ENCODE peak calls at places on chromosomes 4 and X, in eight cellular contexts. One of them, this sample, is unnamed.

GRCh38 chrX:39167791-39168190 is 366.5 kb downstream of the MID1IP1 start:
- DNase-seq in GM12865: peak; percentile 64
- DNase-seq in heart left ventricle: no peak
- DNase-seq in A172: peak; percentile 4
- DNase-seq in T-helper 9 cell: no peak
- DNase-seq in hepatocyte: no peak
- DNase-seq in RPMI8226: peak; percentile 81
- DNase-seq in activated T-helper 1 cell treated with Interleukin-2 at 50 U/mL for 16 hours: no peak
- DNase-seq in this sample: no peak

GRCh38 chrX:85203461-85203970 is 40.1 kb downstream of the SATL1 start:
- DNase-seq in RPMI8226: no peak
- DNase-seq in A172: no peak
- DNase-seq in hepatocyte: no peak
- DNase-seq in GM12865: no peak
- DNase-seq in activated T-helper 1 cell treated with Interleukin-2 at 50 U/mL for 16 hours: no peak
- DNase-seq in heart left ventricle: no peak
- DNase-seq in T-helper 9 cell: no peak
- DNase-seq in this sample: no peak

GRCh38 chrX:13649823-13650222 is 3.1 kb upstream of the TCEANC start:
- DNase-seq in activated T-helper 1 cell treated with Interleukin-2 at 50 U/mL for 16 hours: no peak
- DNase-seq in heart left ventricle: no peak
- DNase-seq in hepatocyte: peak; percentile 50
- DNase-seq in A172: no peak
- DNase-seq in RPMI8226: no peak
- DNase-seq in GM12865: no peak
- DNase-seq in T-helper 9 cell: no peak
- DNase-seq in this sample: no peak

GRCh38 chr4:24604558-24605214 is 20.3 kb upstream of the DHX15 start:
- DNase-seq in RPMI8226: no peak
- DNase-seq in A172: no peak
- DNase-seq in T-helper 9 cell: no peak
- DNase-seq in activated T-helper 1 cell treated with Interleukin-2 at 50 U/mL for 16 hours: no peak
- DNase-seq in GM12865: no peak
- DNase-seq in hepatocyte: no peak
- DNase-seq in heart left ventricle: no peak
- DNase-seq in this sample: no peak

GRCh38 chrX:35445912-35446311 is 352.2 kb upstream of the MAGEB16 start:
- DNase-seq in T-helper 9 cell: no peak
- DNase-seq in RPMI8226: no peak
- DNase-seq in hepatocyte: no peak
- DNase-seq in A172: no peak
- DNase-seq in activated T-helper 1 cell treated with Interleukin-2 at 50 U/mL for 16 hours: no peak
- DNase-seq in GM12865: no peak
- DNase-seq in heart left ventricle: no peak
- DNase-seq in this sample: no peak

GRCh38 chr4:159103406-159104131 is 690 bp downstream of the RAPGEF2 start:
- DNase-seq in activated T-helper 1 cell treated with Interleukin-2 at 50 U/mL for 16 hours: peak; percentile 21
- DNase-seq in A172: no peak
- DNase-seq in heart left ventricle: peak; percentile 70
- DNase-seq in GM12865: peak; percentile 54
- DNase-seq in T-helper 9 cell: peak; percentile 40
- DNase-seq in hepatocyte: peak; percentile 73
- DNase-seq in RPMI8226: peak; percentile 42
- DNase-seq in this sample: peak; percentile 37

GRCh38 chrX:39336709-39337294 is 535.5 kb downstream of the MID1IP1 start:
- DNase-seq in GM12865: peak; percentile 71
- DNase-seq in hepatocyte: peak; percentile 51
- DNase-seq in activated T-helper 1 cell treated with Interleukin-2 at 50 U/mL for 16 hours: no peak
- DNase-seq in T-helper 9 cell: no peak
- DNase-seq in A172: no peak
- DNase-seq in heart left ventricle: peak; percentile 27
- DNase-seq in RPMI8226: peak; percentile 54
- DNase-seq in this sample: no peak

GRCh38 chr4:119841361-119841760 is 212.8 kb upstream of the PDE5A start:
- DNase-seq in GM12865: no peak
- DNase-seq in activated T-helper 1 cell treated with Interleukin-2 at 50 U/mL for 16 hours: no peak
- DNase-seq in T-helper 9 cell: no peak
- DNase-seq in hepatocyte: peak; percentile 6
- DNase-seq in RPMI8226: no peak
- DNase-seq in A172: no peak
- DNase-seq in heart left ventricle: no peak
- DNase-seq in this sample: no peak

GRCh38 chrX:153643431-153644351 is 3.3 kb upstream of the DUSP9 start:
- DNase-seq in GM12865: no peak
- DNase-seq in RPMI8226: peak; percentile 48
- DNase-seq in A172: no peak
- DNase-seq in hepatocyte: no peak
- DNase-seq in T-helper 9 cell: no peak
- DNase-seq in heart left ventricle: no peak
- DNase-seq in activated T-helper 1 cell treated with Interleukin-2 at 50 U/mL for 16 hours: no peak
- DNase-seq in this sample: no peak

GRCh38 chr4:105281016-105281415 is 134.3 kb downstream of the TET2 start:
- DNase-seq in hepatocyte: no peak
- DNase-seq in heart left ventricle: no peak
- DNase-seq in A172: no peak
- DNase-seq in RPMI8226: no peak
- DNase-seq in T-helper 9 cell: no peak
- DNase-seq in GM12865: no peak
- DNase-seq in activated T-helper 1 cell treated with Interleukin-2 at 50 U/mL for 16 hours: no peak
- DNase-seq in this sample: no peak

GRCh38 chrX:150792949-150793527 is 99.8 kb downstream of the MTMR1 start:
- DNase-seq in GM12865: no peak
- DNase-seq in hepatocyte: no peak
- DNase-seq in heart left ventricle: no peak
- DNase-seq in T-helper 9 cell: no peak
- DNase-seq in A172: no peak
- DNase-seq in RPMI8226: no peak
- DNase-seq in activated T-helper 1 cell treated with Interleukin-2 at 50 U/mL for 16 hours: no peak
- DNase-seq in this sample: no peak

GRCh38 chr4:77201857-77202256 is 44.9 kb downstream of the CCNG2 start:
- DNase-seq in hepatocyte: peak; percentile 13
- DNase-seq in T-helper 9 cell: no peak
- DNase-seq in GM12865: no peak
- DNase-seq in heart left ventricle: no peak
- DNase-seq in A172: no peak
- DNase-seq in activated T-helper 1 cell treated with Interleukin-2 at 50 U/mL for 16 hours: no peak
- DNase-seq in RPMI8226: no peak
- DNase-seq in this sample: no peak

GRCh38 chr4:66187175-66187720 is 517.0 kb upstream of the EPHA5 start:
- DNase-seq in activated T-helper 1 cell treated with Interleukin-2 at 50 U/mL for 16 hours: no peak
- DNase-seq in GM12865: no peak
- DNase-seq in A172: no peak
- DNase-seq in RPMI8226: peak; percentile 72
- DNase-seq in hepatocyte: no peak
- DNase-seq in T-helper 9 cell: no peak
- DNase-seq in heart left ventricle: no peak
- DNase-seq in this sample: no peak

GRCh38 chr4:77376788-77377460 is 219.9 kb downstream of the CCNG2 start:
- DNase-seq in T-helper 9 cell: no peak
- DNase-seq in activated T-helper 1 cell treated with Interleukin-2 at 50 U/mL for 16 hours: no peak
- DNase-seq in GM12865: no peak
- DNase-seq in A172: no peak
- DNase-seq in heart left ventricle: no peak
- DNase-seq in hepatocyte: no peak
- DNase-seq in RPMI8226: no peak
- DNase-seq in this sample: no peak

GRCh38 chr4:128865132-128865531 is 55.6 kb downstream of the JADE1 start:
- DNase-seq in RPMI8226: no peak
- DNase-seq in GM12865: no peak
- DNase-seq in T-helper 9 cell: no peak
- DNase-seq in hepatocyte: no peak
- DNase-seq in A172: no peak
- DNase-seq in activated T-helper 1 cell treated with Interleukin-2 at 50 U/mL for 16 hours: no peak
- DNase-seq in heart left ventricle: no peak
- DNase-seq in this sample: no peak

GRCh38 chrX:53494427-53494826 is 60.3 kb upstream of the HSD17B10 start:
- DNase-seq in GM12865: no peak
- DNase-seq in activated T-helper 1 cell treated with Interleukin-2 at 50 U/mL for 16 hours: no peak
- DNase-seq in heart left ventricle: no peak
- DNase-seq in T-helper 9 cell: no peak
- DNase-seq in A172: no peak
- DNase-seq in RPMI8226: peak; percentile 28
- DNase-seq in hepatocyte: peak; percentile 31
- DNase-seq in this sample: no peak

GRCh38 chrX:19879742-19880378 is 7.5 kb downstream of the SH3KBP1 start:
- DNase-seq in hepatocyte: no peak
- DNase-seq in RPMI8226: no peak
- DNase-seq in GM12865: peak; percentile 54
- DNase-seq in activated T-helper 1 cell treated with Interleukin-2 at 50 U/mL for 16 hours: no peak
- DNase-seq in T-helper 9 cell: no peak
- DNase-seq in A172: no peak
- DNase-seq in heart left ventricle: no peak
- DNase-seq in this sample: no peak

GRCh38 chr4:76831475-76832390 is 66.2 kb downstream of the SOWAHB start:
- DNase-seq in GM12865: no peak
- DNase-seq in activated T-helper 1 cell treated with Interleukin-2 at 50 U/mL for 16 hours: no peak
- DNase-seq in T-helper 9 cell: no peak
- DNase-seq in hepatocyte: peak; percentile 39
- DNase-seq in heart left ventricle: no peak
- DNase-seq in A172: no peak
- DNase-seq in RPMI8226: no peak
- DNase-seq in this sample: no peak

GRCh38 chrX:8274166-8274565 is 103.1 kb upstream of the VCX2 start:
- DNase-seq in hepatocyte: no peak
- DNase-seq in RPMI8226: no peak
- DNase-seq in activated T-helper 1 cell treated with Interleukin-2 at 50 U/mL for 16 hours: no peak
- DNase-seq in GM12865: no peak
- DNase-seq in heart left ventricle: no peak
- DNase-seq in A172: no peak
- DNase-seq in T-helper 9 cell: no peak
- DNase-seq in this sample: no peak

GRCh38 chr4:24794111-24794860 is 1.1 kb upstream of the SOD3 start:
- DNase-seq in RPMI8226: no peak
- DNase-seq in hepatocyte: no peak
- DNase-seq in heart left ventricle: peak; percentile 41
- DNase-seq in A172: peak; percentile 74
- DNase-seq in activated T-helper 1 cell treated with Interleukin-2 at 50 U/mL for 16 hours: no peak
- DNase-seq in T-helper 9 cell: no peak
- DNase-seq in GM12865: no peak
- DNase-seq in this sample: no peak

GRCh38 chr4:85522836-85523235 is 47.9 kb downstream of the ARHGAP24 start:
- DNase-seq in A172: no peak
- DNase-seq in T-helper 9 cell: no peak
- DNase-seq in GM12865: no peak
- DNase-seq in RPMI8226: no peak
- DNase-seq in heart left ventricle: no peak
- DNase-seq in hepatocyte: no peak
- DNase-seq in activated T-helper 1 cell treated with Interleukin-2 at 50 U/mL for 16 hours: no peak
- DNase-seq in this sample: no peak

This sample was measured in T-helper 17 cell.